ENCODE peak calls at places on chromosomes 6 and 20, in eight cellular contexts. S is psoas muscle, A is transverse colon, M is HepG2, G is small intestine, U is heart left ventricle, N is right cardiac atrium, I is left lung. T is an unnamed sample. For H3K4me1, the result is how much of the 10 kb centered on the place peaks cover.

GRCh38 chr6:104227502-104227901 is 632.2 kb downstream of the HACE1 start:
- DNase-seq in S (no peak), A (no peak), M (no peak), G (no peak), U (no peak), N (no peak), I (no peak), T (no peak)

GRCh38 chr20:60057866-60058807 is 99.9 kb downstream of the CDH26 start:
- DNase-seq in S (peak), A (peak), M (no peak), G (no peak), U (peak), N (peak), I (peak), T (peak)

GRCh38 chr6:139743629-139744028 is 369.2 kb upstream of the CITED2 start:
- DNase-seq in S (no peak), A (no peak), M (peak), G (peak), U (no peak), N (no peak), I (no peak), T (no peak)

GRCh38 chr6:147508073-147508870 is at the start of gene SAMD5:
- DNase-seq in S (peak), A (peak), M (peak), G (peak), U (peak), N (peak), I (peak), T (peak)

GRCh38 chr6:93021235-93021909 is 398.0 kb downstream of the EPHA7 start:
- DNase-seq in S (no peak), A (no peak), M (no peak), G (no peak), U (no peak), N (no peak), I (peak), T (no peak)

GRCh38 chr20:60046436-60046835 is 88.2 kb downstream of the CDH26 start:
- DNase-seq in S (no peak), A (no peak), M (no peak), G (no peak), U (no peak), N (no peak), I (no peak), T (no peak)

GRCh38 chr6:11712760-11713159 is 65.8 kb downstream of the ADTRP start:
- DNase-seq in S (peak), A (peak), M (no peak), G (no peak), U (peak), N (no peak), I (no peak), T (no peak)

GRCh38 chr20:34331838-34332237 is 28.7 kb upstream of the AHCY start:
- DNase-seq in S (no peak), A (no peak), M (no peak), G (no peak), U (no peak), N (no peak), I (no peak), T (no peak)

GRCh38 chr20:20754758-20755157 is 42.3 kb upstream of the RALGAPA2 start:
- DNase-seq in S (no peak), A (no peak), M (no peak), G (no peak), U (no peak), N (no peak), I (no peak), T (no peak)

GRCh38 chr6:140388141-140388802 is 1013.8 kb upstream of the CITED2 start:
- DNase-seq in S (no peak), A (no peak), M (peak), G (no peak), U (no peak), N (no peak), I (no peak), T (no peak)

GRCh38 chr6:150925655-150925928 is 60.1 kb downstream of the MTHFD1L start:
- DNase-seq in S (no peak), A (no peak), M (no peak), G (no peak), U (no peak), N (no peak), I (no peak), T (no peak)

GRCh38 chr20:62670998-62671397 is 28.7 kb downstream of the SLCO4A1 start:
- DNase-seq in S (no peak), A (no peak), M (no peak), G (no peak), U (no peak), N (no peak), I (no peak), T (no peak)

GRCh38 chr20:38970302-38970701 is 8.2 kb downstream of the DHX35 start:
- DNase-seq in S (no peak), A (no peak), M (no peak), G (peak), U (no peak), N (no peak), I (no peak), T (no peak)

GRCh38 chr20:47551841-47552240 is 50.2 kb downstream of the NCOA3 start:
- DNase-seq in S (no peak), A (no peak), M (peak), G (no peak), U (no peak), N (no peak), I (no peak), T (no peak)

GRCh38 chr6:131183427-131184095 is 48.3 kb downstream of the AKAP7 start:
- DNase-seq in S (no peak), A (no peak), M (no peak), G (no peak), U (no peak), N (no peak), I (peak), T (no peak)

DNA sequence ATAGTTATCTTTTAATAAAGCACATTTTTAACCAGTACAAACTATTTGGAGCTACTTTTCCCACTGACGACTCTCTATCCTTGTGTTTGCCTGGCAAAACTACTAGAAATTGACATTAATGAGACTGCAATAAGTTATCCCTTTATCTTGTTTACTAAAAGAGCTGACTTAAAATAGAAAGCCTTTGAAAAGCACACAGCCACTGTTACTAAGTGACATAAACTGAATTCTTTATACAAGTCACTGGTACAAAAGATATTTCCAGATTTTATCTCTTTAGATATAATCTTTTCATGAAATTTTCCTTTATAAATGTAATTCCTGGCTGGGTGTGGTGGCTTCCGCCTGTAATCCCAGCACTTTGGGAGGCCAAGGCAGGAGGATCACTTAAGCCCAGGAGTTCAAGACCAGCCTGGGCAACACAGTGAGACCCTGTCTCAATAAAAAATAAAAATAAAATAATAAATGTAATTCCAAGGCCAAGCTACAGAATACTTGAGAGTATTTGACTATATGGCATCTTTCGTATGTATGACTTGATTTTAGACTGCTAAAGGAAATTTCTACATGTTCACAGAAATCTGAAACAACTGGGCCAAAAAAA is 9.5 kb downstream of the MBOAT1 start:
- DNase-seq in S (no peak), A (no peak), M (no peak), G (no peak), U (no peak), N (no peak), I (no peak), T (no peak)
- H3K4me1 ChIP-seq in S (under half), A (under half), M (under half), G (under half), U (under half), N (under half), I (under half), T (under half)

DNA sequence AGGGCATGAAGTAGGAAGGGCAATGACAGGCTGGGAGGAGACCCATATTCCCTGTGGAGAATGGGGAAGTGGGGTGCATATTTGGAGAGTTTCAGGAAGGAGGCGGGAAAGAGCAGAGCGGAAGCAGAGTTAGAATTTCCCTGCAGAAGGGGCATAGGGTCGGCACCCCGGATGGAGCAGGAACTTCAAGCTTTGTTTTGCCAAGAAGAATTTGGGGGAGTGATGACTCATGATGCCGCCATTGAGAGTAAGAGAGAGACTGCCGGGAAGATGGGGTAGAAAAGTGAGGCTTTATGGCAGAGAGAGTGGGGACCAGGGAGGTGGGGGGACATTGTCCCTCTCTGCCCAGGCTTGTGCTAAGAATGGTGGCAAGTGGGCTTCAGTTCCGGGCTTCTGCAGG is 50.3 kb upstream of the EPB41L1 start:
- DNase-seq in S (no peak), A (no peak), M (no peak), G (no peak), U (no peak), N (no peak), I (no peak), T (no peak)
- H3K4me1 ChIP-seq in S (under half), A (under half), M (under half), G (under half), U (under half), N (under half), I (under half), T (under half)

GRCh38 chr6:35160642-35161041 is 19.5 kb upstream of the TCP11 start:
- DNase-seq in S (no peak), A (no peak), M (no peak), G (no peak), U (no peak), N (no peak), I (no peak), T (no peak)
- H3K4me1 ChIP-seq in S (under half), A (under half), M (half or more), G (under half), U (under half), N (under half), I (under half), T (under half)

GRCh38 chr6:158649289-158650143 is at the start of gene SYTL3:
- DNase-seq in S (peak), A (peak), M (no peak), G (peak), U (no peak), N (no peak), I (peak), T (no peak)
- H3K4me1 ChIP-seq in S (under half), A (under half), M (under half), G (under half), U (under half), N (under half), I (under half), T (under half)

GRCh38 chr20:36971103-36971502 is 19.6 kb upstream of the SAMHD1 start:
- DNase-seq in S (no peak), A (no peak), M (no peak), G (no peak), U (no peak), N (no peak), I (no peak), T (no peak)
- H3K4me1 ChIP-seq in S (under half), A (under half), M (under half), G (under half), U (under half), N (under half), I (under half), T (under half)

GRCh38 chr6:70838907-70839285 is 118.0 kb downstream of the B3GAT2 start:
- DNase-seq in S (no peak), A (no peak), M (peak), G (no peak), U (no peak), N (no peak), I (no peak), T (no peak)

GRCh38 chr6:70842541-70842940 is 114.3 kb downstream of the B3GAT2 start:
- DNase-seq in S (no peak), A (no peak), M (no peak), G (no peak), U (no peak), N (no peak), I (peak), T (no peak)

GRCh38 chr6:70841115-70841514 is 115.7 kb downstream of the B3GAT2 start:
- DNase-seq in S (no peak), A (no peak), M (no peak), G (no peak), U (no peak), N (no peak), I (no peak), T (no peak)

GRCh38 chr6:70843328-70843918 is 113.4 kb downstream of the B3GAT2 start:
- DNase-seq in S (no peak), A (no peak), M (no peak), G (peak), U (no peak), N (no peak), I (no peak), T (no peak)

DNA sequence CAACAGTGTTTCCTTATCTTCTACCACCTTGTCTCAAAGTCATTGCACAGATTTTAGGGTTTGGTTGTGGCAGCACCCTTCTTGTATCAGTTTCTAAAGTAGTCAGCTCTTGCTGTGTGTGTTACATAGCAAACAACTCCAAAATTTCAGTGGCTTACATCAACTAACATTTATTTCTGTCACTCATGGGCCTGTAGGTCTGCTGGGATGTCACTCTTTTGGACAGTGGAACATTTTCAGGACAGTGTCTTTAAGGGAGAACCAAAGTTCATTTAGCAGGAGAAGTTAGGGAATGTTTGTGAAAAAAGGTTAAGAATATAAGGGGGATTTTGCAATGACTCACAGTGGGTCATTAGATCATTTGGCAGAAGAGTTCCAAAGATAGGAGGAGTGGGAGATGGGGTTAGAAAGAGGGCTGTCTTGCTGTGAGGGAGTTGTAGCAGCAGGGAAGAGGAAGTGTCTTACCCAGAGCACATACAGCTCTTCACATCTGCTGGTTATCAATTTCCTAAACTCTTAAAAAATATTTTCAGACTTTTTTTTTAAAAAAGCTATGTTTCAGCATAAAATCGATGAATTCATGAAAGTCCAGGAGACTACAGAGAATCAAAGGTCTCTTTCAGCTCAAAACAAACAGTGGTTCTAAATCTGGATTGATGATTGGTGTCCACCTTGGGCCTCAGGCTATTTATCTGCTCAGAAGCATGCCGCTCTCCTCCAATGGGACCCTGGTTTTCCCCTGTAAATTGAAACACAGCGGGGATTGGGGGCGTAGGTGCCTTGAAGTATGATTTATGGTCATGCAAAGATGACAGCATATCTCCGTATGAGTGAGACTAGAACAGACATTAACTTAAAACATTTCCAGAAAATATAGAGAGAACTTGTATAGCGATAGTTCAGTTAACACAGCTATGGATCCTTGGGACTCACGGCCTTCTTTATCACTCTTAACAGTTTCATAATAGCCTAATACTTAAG is 117.3 kb downstream of the B3GAT2 start:
- DNase-seq in S (no peak), A (no peak), M (peak), G (no peak), U (no peak), N (no peak), I (no peak), T (no peak)
- H3K4me1 ChIP-seq in S (under half), A (under half), M (under half), G (under half), U (under half), N (under half), I (under half), T (under half)

GRCh38 chr6:3353939-3354338 is 95.2 kb downstream of the PSMG4 start:
- DNase-seq in S (no peak), A (no peak), M (no peak), G (no peak), U (no peak), N (no peak), I (no peak), T (no peak)

GRCh38 chr6:3353504-3353903 is 94.8 kb downstream of the PSMG4 start:
- DNase-seq in S (no peak), A (no peak), M (no peak), G (no peak), U (no peak), N (no peak), I (no peak), T (no peak)

GRCh38 chr6:3356056-3356823 is 97.5 kb downstream of the PSMG4 start:
- DNase-seq in S (peak), A (peak), M (peak), G (peak), U (peak), N (peak), I (no peak), T (peak)

GRCh38 chr6:3355358-3356055 is 96.8 kb downstream of the PSMG4 start:
- DNase-seq in S (peak), A (peak), M (no peak), G (peak), U (peak), N (peak), I (no peak), T (no peak)

GRCh38 chr6:3355011-3355357 is 96.2 kb downstream of the PSMG4 start:
- DNase-seq in S (no peak), A (no peak), M (no peak), G (no peak), U (no peak), N (no peak), I (no peak), T (no peak)
- H3K4me1 ChIP-seq in S (under half), A (under half), M (half or more), G (under half), U (under half), N (under half), I (under half), T (half or more)

GRCh38 chr6:4021862-4022715 is 56.8 kb downstream of the FAM217A start:
- DNase-seq in S (no peak), A (no peak), M (peak), G (no peak), U (no peak), N (no peak), I (no peak), T (no peak)

GRCh38 chr6:4025681-4026080 is 53.3 kb downstream of the FAM217A start:
- DNase-seq in S (no peak), A (no peak), M (no peak), G (no peak), U (no peak), N (no peak), I (no peak), T (no peak)

GRCh38 chr6:4021133-4021861 is 57.6 kb downstream of the FAM217A start:
- DNase-seq in S (peak), A (peak), M (peak), G (peak), U (peak), N (peak), I (peak), T (peak)

GRCh38 chr6:4020822-4021132 is 58.2 kb downstream of the FAM217A start:
- DNase-seq in S (no peak), A (no peak), M (no peak), G (no peak), U (no peak), N (no peak), I (no peak), T (no peak)

GRCh38 chr6:4023240-4023639 is 55.7 kb downstream of the FAM217A start:
- DNase-seq in S (no peak), A (no peak), M (peak), G (peak), U (no peak), N (no peak), I (no peak), T (no peak)
- H3K4me1 ChIP-seq in S (half or more), A (under half), M (half or more), G (under half), U (under half), N (under half), I (under half), T (under half)

T was measured in A673.